ENCODE peak calls at places on chromosomes 5 and 9, in five cellular contexts. Z is progenitor cell of endocrine pancreas, N is neural crest cell, J is BJ, Q is MM.1S. E is an unnamed sample.

GRCh38 chr5:118903010-118903409 is 85.3 kb downstream of the DTWD2 start:
- DNase-seq in Z (no peak), N (no peak), J (no peak), Q (no peak), E (no peak)

GRCh38 chr5:161889971-161890370 is 42.1 kb downstream of the GABRA1 start:
- DNase-seq in Z (no peak), N (no peak), J (no peak), Q (no peak), E (no peak)

GRCh38 chr5:16656561-16657191 is 39.9 kb upstream of the RETREG1 start:
- DNase-seq in Z (no peak), N (no peak), J (no peak), Q (no peak), E (no peak)

GRCh38 chr5:176545737-176546509 is 3.2 kb upstream of the CDHR2 start:
- DNase-seq in Z (no peak), N (no peak), J (no peak), Q (no peak), E (no peak)

GRCh38 chr5:163489055-163489744 is 16.2 kb upstream of the MAT2B start:
- DNase-seq in Z (no peak), N (no peak), J (no peak), Q (no peak), E (no peak)

GRCh38 chr5:28164568-28164967 is 1126.2 kb upstream of the CDH9 start:
- DNase-seq in Z (no peak), N (no peak), J (no peak), Q (no peak), E (no peak)

GRCh38 chr5:106288977-106289376 is 1381.8 kb downstream of the EFNA5 start:
- DNase-seq in Z (no peak), N (no peak), J (no peak), Q (no peak), E (no peak)

GRCh38 chr9:14212116-14212515 is 101.8 kb downstream of the NFIB start:
- DNase-seq in Z (no peak), N (no peak), J (no peak), Q (no peak), E (no peak)

GRCh38 chr9:137044502-137045177 is 1.3 kb downstream of the NPDC1 start:
- DNase-seq in Z (no peak), N (no peak), J (no peak), Q (no peak), E (no peak)

GRCh38 chr5:131749138-131749537 is 47.7 kb downstream of the FNIP1 start:
- DNase-seq in Z (no peak), N (no peak), J (no peak), Q (no peak), E (no peak)

GRCh38 chr5:124315746-124316415 is 430.6 kb downstream of the ZNF608 start:
- DNase-seq in Z (no peak), N (no peak), J (no peak), Q (no peak), E (no peak)

DNA sequence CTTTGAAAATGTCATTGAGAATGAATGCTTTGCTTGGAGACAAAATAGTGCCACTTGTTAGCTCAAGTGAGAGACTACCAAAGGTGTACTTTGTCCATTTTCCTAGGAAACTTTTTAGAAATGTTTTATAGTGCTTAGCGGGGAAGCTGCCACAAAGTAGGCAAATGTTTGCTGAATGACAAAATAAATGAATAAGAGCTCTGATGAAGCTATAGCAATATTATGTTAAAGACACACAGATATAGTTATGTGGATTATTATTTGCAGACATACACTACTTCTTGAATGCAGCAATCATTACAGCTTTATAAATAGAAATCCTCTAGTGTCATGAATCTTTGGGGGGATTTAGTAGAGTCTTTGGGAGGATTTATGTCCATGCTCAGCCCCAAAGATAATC is 92.7 kb upstream of the C6 start:
- DNase-seq in Z (no peak), N (no peak), J (no peak), Q (no peak), E (no peak)
- TF ChIP-seq CTCF in Z (no peak), N (no peak), J (no peak), Q (no peak), E (no peak)

DNA sequence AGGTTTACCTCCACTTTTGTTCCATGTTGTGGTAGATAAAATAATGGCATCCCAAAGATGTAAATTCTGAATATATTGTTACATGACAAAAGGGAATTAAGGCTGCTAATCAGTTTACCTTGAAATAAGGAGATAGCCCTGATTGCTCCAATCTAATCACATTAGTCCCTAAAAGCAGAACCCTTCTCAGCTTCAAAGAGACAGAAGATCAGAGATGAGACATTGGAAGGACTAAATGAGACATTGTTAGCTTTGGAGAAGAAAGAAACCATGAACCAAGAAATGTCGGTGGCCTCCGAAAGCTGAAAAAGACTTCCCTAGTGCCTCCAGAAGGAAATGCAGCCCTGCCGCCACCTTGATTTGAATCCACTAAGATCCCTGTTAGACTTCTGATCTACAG is 82.8 kb upstream of the PARP8 start:
- DNase-seq in Z (no peak), N (no peak), J (no peak), Q (no peak), E (no peak)
- TF ChIP-seq CTCF in Z (no peak), N (no peak), J (no peak), Q (no peak), E (no peak)

DNA sequence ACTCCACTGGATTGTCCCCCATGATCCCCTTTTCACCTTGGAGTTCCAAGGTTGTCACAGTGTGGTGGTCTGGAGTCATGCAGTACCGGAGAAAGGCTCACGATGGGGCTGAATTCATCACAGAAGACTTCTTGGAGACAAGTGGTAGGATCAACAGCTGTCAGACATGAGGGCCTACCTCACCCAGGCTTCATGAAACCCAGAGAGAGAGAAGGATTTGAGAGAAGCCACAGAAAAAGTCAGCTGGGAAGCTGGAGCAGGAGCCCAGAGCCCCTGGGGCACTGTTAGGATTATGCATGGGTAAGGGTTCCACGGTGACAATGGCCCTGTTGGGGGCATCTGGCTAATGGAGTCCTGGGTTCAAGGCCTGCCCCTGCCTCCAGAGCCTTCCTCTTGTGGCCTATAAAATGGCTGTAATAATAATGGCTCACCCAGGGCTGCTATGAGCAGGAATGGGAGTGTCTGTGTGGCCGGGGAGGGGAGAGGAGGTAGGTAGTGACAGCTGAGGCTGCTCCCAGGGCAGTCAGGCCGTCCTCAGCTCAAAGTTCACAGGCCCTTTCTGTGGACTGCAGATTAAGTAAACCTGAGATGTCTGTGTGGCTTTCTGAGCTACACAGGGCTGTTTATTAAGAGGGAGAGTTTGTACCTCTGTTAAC is 910 bp downstream of the TRIM14 start:
- DNase-seq in Z (no peak), N (no peak), J (no peak), Q (no peak), E (no peak)
- TF ChIP-seq CTCF in Z (no peak), N (peak), J (peak), Q (no peak), E (no peak)

GRCh38 chr9:33721674-33722358 is 73.5 kb upstream of the PRSS3 start:
- DNase-seq in Z (peak), N (peak), J (no peak), Q (peak), E (peak)

GRCh38 chr9:33719581-33720374 is 75.6 kb upstream of the PRSS3 start:
- DNase-seq in Z (peak), N (peak), J (no peak), Q (peak), E (no peak)

GRCh38 chr9:33718987-33719386 is 76.4 kb upstream of the PRSS3 start:
- DNase-seq in Z (no peak), N (no peak), J (no peak), Q (no peak), E (no peak)

DNA sequence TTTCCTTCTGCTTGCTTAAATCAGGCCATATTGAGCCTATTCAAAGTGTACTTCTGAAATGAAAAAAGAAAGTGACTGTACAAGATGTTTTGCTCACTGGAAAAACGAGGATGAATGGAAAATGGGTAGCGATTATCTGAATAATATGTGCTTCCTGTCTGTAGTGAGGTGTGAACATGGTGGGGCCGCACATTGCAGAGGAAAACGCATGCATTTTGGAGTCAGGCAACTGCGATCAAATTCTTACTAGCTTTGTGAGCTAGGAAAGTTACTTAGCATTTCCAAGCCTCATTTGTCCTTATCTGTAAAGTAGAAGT is 73.0 kb upstream of the PRSS3 start:
- DNase-seq in Z (no peak), N (no peak), J (no peak), Q (no peak), E (no peak)
- TF ChIP-seq CTCF in Z (no peak), N (peak), J (no peak), Q (no peak), E (no peak)

DNA sequence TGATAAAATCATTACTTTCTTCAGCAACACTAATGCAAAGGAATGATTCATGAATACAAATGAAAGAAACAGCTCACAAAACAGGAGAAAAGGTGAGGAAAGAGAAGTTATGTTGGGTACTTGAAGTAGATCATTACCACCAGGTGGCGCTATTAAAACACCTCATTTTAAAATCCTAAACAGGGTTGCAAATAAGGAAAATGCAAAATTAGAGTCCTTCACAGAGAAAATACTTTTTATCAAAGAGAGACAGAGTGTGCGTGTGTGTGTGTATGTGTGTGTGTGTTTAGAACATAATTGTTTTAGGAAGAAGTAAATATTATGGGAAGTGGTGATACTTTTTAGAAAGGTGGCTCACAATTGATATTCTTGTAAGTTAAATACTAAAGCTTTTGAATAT is 49.5 kb upstream of the CD180 start:
- DNase-seq in Z (no peak), N (peak), J (no peak), Q (peak), E (no peak)
- TF ChIP-seq CTCF in Z (peak), N (peak), J (peak), Q (peak), E (peak)

DNA sequence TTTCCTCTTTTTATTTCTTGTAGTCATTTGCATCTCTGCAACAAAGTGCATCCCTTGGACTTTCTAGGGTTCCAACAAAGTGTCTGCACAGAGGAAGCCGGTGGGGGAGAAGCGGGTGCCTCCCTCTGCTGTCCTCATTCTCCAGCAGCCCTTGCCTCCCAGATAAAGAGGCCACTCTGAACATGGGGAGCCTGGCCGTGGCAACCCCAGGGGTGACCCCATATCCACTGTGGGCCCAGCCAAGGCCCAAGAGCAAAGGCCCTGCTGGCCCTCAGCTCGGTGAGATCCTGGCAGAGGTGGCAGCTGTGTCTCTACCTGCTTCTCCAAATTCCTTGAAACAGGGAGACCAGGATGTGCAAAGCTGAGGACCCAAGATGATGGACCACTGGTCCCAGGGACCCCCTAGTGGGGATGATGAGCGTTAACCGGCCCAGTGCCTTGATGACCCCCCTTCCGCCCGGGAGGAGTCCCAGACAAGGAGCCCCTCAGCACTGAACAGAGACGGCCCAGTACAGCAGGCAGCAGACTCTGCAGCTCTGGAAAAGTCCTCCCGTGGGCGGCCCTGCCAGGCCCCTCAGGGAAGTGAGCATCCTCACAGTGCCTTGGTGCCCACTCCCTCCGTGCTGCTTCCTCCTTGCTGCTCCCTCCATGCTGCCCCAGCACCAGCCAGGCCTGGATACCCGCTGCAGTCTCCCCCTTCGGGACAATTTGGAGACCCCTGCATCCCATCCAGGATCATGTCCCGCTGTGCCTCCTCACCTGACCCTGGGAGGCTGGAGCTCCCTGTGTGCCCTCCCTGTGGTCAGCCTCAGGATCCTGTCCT is 62.5 kb downstream of the MRPL36 start:
- DNase-seq in Z (peak), N (no peak), J (no peak), Q (no peak), E (peak)
- TF ChIP-seq CTCF in Z (no peak), N (no peak), J (no peak), Q (no peak), E (no peak)

DNA sequence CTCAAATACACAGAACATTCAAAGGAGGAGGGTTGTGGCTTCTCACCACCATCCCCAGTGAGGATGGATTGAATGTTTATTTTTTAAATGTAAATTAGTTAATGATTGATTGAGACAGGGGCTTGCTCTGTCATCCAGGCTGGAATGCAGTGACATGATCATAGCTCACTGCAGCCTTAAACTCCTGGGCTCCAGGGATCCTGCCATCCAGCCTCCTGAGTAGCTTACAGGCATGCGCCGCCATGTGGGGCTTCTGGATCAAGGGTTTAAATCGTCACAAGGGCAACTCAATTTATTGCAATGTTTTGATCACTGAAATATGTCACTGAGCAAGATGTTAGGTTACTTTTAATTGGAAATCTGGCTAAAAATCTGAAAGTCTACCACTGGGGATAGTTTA is 55.5 kb upstream of the CARTPT start:
- DNase-seq in Z (no peak), N (no peak), J (no peak), Q (no peak), E (no peak)
- TF ChIP-seq CTCF in Z (no peak), N (no peak), J (no peak), Q (no peak), E (no peak)

GRCh38 chr5:115842089-115842881 is 550 bp downstream of the AP3S1 start:
- DNase-seq in Z (peak), N (peak), J (no peak), Q (peak), E (no peak)
- TF ChIP-seq CTCF in Z (peak), N (peak), J (peak), Q (no peak), E (peak)

E was measured in osteocyte.